ENCODE peak calls at places on chromosomes 1 and 21, in seven cellular contexts. Q, C, D, K, F, T and W are unnamed samples.

GRCh38 chr1:29384496-29385015 is 148.2 kb downstream of the PTPRU start:
- DNase-seq in F (no peak), Q (no peak), D (no peak), T (no peak), K (no peak), C (no peak), W (no peak)

GRCh38 chr1:233211595-233211994 is 83.9 kb downstream of the PCNX2 start:
- DNase-seq in Q (no peak), F (no peak), D (no peak), T (no peak), K (no peak), C (peak; percentile 39), W (no peak)

GRCh38 chr1:22763479-22764200 is 53.0 kb downstream of the EPHB2 start:
- DNase-seq in D (no peak), F (no peak), Q (no peak), T (no peak), K (no peak), C (peak; percentile 25), W (no peak)

GRCh38 chr21:38569733-38570132 is 71.5 kb upstream of the ERG start:
- DNase-seq in K (no peak), F (no peak), T (no peak), D (no peak), C (no peak), Q (no peak), W (no peak)

GRCh38 chr1:153485880-153486279 is 25.4 kb upstream of the S100A7 start:
- DNase-seq in D (no peak), F (no peak), T (no peak), C (no peak), Q (no peak), K (no peak), W (no peak)

GRCh38 chr21:37582613-37583012 is 216.0 kb downstream of the DYRK1A start:
- DNase-seq in C (peak; percentile 77), T (peak; percentile 44), D (peak; percentile 78), Q (peak; percentile 47), F (no peak), K (no peak), W (no peak)

GRCh38 chr1:154931940-154932487 is 4.5 kb downstream of the PMVK start:
- DNase-seq in C (no peak), Q (no peak), T (peak; percentile 68), D (no peak), F (peak; percentile 92), K (no peak), W (no peak)

GRCh38 chr1:102588536-102588935 is 519.8 kb downstream of the COL11A1 start:
- DNase-seq in Q (no peak), F (no peak), K (no peak), D (no peak), C (no peak), T (no peak), W (no peak)

GRCh38 chr1:165444897-165445370 is at the start of gene RXRG:
- DNase-seq in D (no peak), T (peak; percentile 60), C (peak; percentile 0), Q (peak; percentile 36), K (no peak), F (peak; percentile 42), W (no peak)

GRCh38 chr1:196393742-196394141 is 214.5 kb downstream of the KCNT2 start:
- DNase-seq in T (peak; percentile 18), D (no peak), C (peak; percentile 41), K (no peak), Q (peak; percentile 15), F (no peak), W (no peak)

GRCh38 chr1:8669608-8670335 is 147.7 kb downstream of the RERE start:
- DNase-seq in Q (no peak), F (no peak), K (no peak), D (no peak), C (no peak), T (no peak), W (no peak)

GRCh38 chr1:161994153-161994814 is 29.4 kb downstream of the OLFML2B start:
- DNase-seq in F (no peak), C (peak; percentile 49), K (no peak), D (no peak), T (no peak), Q (no peak), W (no peak)

GRCh38 chr1:230828421-230828820 is 39.9 kb downstream of the C1orf198 start:
- DNase-seq in T (no peak), K (no peak), C (no peak), D (no peak), F (no peak), Q (no peak), W (no peak)

DNA sequence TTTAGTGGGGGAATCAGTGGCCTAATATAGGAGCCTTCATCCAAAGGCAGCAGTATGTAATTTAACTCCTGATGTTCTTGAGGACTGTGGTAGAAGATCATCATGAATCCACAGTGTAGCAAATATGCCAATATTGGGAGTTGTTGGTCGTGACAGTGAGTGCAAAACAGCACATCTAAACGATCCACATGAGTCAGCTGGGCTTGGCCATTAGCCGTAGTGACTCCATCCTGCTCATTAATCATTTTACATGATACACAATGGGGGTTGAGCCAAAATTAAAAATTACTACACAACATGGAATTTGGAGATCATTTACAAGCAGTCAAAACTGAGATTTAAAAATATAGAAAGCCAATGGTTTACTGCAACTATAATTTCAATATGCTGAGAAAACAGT is 653.9 kb upstream of the CAMK1G start:
- DNase-seq in Q (no peak), K (no peak), D (no peak), T (no peak), F (no peak), C (no peak), W (no peak)
- H3K27ac ChIP-seq in Q (no peak overlapping the region), K (no peak overlapping the region), D (no peak overlapping the region), T (no peak overlapping the region), F (no peak overlapping the region), C (no peak overlapping the region), W (peak overlapping the region; percentile 33)

DNA sequence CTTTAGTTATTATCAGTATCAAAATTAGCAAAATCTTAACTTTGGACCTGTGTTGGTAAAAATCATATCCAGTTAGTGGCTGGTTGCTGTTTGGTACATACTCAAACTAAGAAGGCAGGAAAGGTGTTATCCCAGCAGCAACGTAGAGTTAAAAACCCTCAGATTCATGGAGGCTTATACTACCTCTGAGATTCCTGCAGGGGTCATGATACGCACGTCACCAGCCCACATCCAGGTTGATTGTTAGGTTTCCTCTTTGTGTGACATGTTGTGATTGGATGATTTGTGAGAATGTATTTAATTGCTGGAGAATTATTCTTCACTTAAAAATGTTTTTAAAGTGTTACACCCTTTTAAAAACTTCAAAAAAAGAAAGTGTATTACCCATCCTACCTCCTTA is 423.3 kb upstream of the ADGRL2 start:
- DNase-seq in Q (no peak), K (no peak), D (no peak), T (no peak), F (no peak), C (no peak), W (no peak)
- TF ChIP-seq CTCF in Q (no peak), K (peak; percentile 66), D (no peak), T (no peak), F (no peak), C (no peak), W (no peak)

DNA sequence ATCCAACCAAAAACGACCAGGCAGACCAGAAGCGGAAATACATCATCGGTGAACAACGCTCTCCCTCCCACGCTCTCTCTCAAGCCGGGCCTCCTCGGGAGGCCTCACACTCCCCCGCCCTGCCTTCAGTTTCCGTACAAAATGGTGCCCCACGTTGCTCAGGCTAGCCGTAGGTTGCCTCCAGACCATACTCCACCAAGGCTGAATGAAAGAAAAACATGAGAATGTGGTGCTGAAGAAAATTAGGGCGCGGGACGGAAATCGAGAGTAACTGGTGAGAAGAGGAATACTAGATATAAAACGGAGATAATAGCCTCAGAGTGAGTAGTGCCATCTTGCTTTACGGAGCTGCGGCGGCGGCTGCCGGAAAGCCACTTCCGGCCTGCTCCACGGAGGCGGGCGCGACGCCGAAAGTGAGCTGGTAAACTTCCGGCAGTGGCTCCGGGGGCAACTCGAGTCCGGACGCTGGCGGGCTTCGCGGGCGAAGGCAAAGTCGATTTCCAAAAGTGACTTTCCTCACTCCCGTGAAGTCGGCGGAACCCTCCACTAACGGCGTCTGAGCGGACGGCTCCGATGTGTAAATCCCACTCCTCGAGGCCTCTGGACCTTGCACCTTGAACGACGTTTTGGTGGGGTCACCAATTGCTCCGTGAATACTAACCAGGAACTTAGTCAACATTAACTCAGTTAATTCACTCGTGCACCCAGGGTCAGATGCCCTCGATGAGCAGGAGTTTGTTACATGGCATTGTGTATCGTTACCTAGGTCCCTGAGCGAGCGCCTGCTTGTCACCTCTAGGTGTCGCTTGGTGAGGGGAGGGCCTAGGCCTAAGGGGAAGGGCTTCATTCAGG is at the start of gene SH3BP5L:
- DNase-seq in Q (peak; percentile 95), F (peak; percentile 90), D (peak; percentile 98), C (peak; percentile 96), K (peak; percentile 74), T (peak; percentile 91), W (peak; percentile 82)
- TF ChIP-seq POLR2A in Q (peak; percentile 71), F (no peak), D (peak; percentile 93), C (peak; percentile 77), K (no peak), T (peak; percentile 30), W (peak; percentile 76)

DNA sequence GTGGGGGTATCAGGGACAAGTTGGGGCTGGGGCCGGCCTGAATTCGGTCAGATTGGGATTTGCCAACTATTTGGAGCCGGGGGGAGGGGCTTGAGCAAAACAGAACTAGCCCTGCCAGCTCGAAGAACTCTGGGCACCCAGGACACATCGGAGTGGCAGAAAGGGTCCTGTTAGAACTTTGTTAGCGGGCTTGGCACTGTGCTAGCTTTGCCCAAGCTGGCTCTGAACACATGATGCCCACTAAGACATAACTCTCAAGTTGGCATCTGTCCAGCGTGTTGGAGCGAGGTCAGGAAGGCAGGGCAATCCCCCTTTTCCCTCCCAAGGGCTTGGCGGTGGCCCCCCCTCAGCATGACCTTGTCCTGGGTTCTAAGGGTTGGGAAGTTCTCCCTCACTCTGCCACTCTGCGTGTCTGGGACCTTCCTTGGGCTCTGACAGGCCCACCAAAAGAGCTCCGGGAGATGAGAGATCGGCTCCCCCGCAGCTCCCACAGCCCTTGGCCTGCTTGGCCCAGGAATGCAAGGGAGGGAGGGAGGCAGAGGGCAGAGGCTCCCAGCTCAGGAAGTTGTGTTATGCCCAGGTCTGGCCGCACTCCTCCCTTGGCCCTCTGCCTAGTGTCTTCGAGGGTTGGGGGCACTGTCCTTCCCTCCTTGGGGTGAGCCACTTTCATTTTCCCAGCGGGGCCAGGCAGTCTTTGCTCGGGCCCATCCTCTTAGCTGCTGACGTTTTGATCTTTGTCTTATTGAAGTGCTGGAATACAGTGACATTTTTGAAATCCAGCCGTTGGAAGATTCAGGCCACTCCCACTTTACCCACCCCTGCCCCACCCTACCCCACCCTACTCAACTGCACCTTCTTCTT is 1.2 kb downstream of the LMNA start:
- DNase-seq in C (peak; percentile 65), K (no peak), T (peak; percentile 80), D (peak; percentile 58), Q (peak; percentile 82), F (peak; percentile 62), W (no peak)
- H3K27ac ChIP-seq in C (peak overlapping the region; percentile 96), K (no peak overlapping the region), T (peak overlapping the region; percentile 96), D (peak overlapping the region; percentile 92), Q (peak overlapping the region; percentile 83), F (peak overlapping the region; percentile 91), W (peak overlapping the region; percentile 97)

GRCh38 chr1:221431968-221432367 is 309.9 kb downstream of the DUSP10 start:
- DNase-seq in F (no peak), C (no peak), Q (no peak), K (no peak), D (no peak), T (no peak), W (no peak)

GRCh38 chr1:221429262-221429661 is 312.6 kb downstream of the DUSP10 start:
- DNase-seq in Q (no peak), T (no peak), F (no peak), C (peak; percentile 63), D (no peak), K (no peak), W (no peak)

GRCh38 chr1:221430133-221430960 is 311.5 kb downstream of the DUSP10 start:
- DNase-seq in D (no peak), T (peak; percentile 27), K (no peak), C (peak; percentile 44), F (no peak), Q (no peak), W (no peak)

GRCh38 chr1:221435510-221435909 is 306.4 kb downstream of the DUSP10 start:
- DNase-seq in Q (no peak), T (no peak), K (no peak), D (peak; percentile 42), C (peak; percentile 83), F (no peak), W (no peak)

GRCh38 chr1:221431068-221431651 is 310.7 kb downstream of the DUSP10 start:
- DNase-seq in D (no peak), C (peak; percentile 40), Q (no peak), F (no peak), K (no peak), T (no peak), W (no peak)
- TF ChIP-seq CTCF in D (no peak), C (peak; percentile 44), Q (no peak), F (no peak), K (no peak), T (no peak), W (no peak)